ENCODE peak calls at places on chromosomes 3 and 15, in four cellular contexts. Z is stimulated activated CD8-positive, alpha-beta memory T cell treated with anti-CD3 and anti-CD28 coated beads, Interleukin-15, amount 100 ng/mL, for 24 hours; Y is activated CD4-positive, CD25-positive, alpha-beta regulatory T cell; W is BE2C. G is an unnamed sample.

GRCh38 chr3:107740992-107741896 is 218.5 kb downstream of the BBX start:
- DNase-seq in W (no peak), Y (no peak), Z (no peak), G (no peak)

GRCh38 chr15:25793354-25794050 is 69.6 kb downstream of the ATP10A start:
- DNase-seq in Y (no peak), W (no peak), Z (no peak), G (no peak)

GRCh38 chr15:29126208-29126536 is 143.4 kb downstream of the NSMCE3 start:
- DNase-seq in Y (no peak), Z (no peak), W (peak), G (no peak)

GRCh38 chr3:37338500-37338899 is 164.1 kb upstream of the LRRFIP2 start:
- DNase-seq in Y (no peak), Z (no peak), W (no peak), G (no peak)

GRCh38 chr3:71489315-71489761 is 94.2 kb downstream of the FOXP1 start:
- DNase-seq in Z (no peak), W (no peak), Y (peak), G (no peak)

GRCh38 chr15:58520936-58521292 is 89.1 kb downstream of the LIPC start:
- DNase-seq in Z (no peak), Y (no peak), W (no peak), G (no peak)

GRCh38 chr3:197552198-197552597 is 3.6 kb downstream of the BDH1 start:
- DNase-seq in W (no peak), Z (no peak), Y (no peak), G (no peak)

GRCh38 chr3:66962624-66963023 is 35.5 kb upstream of the KBTBD8 start:
- DNase-seq in W (no peak), Z (no peak), Y (no peak), G (no peak)

GRCh38 chr3:129345971-129346370 is 67.3 kb downstream of the HMCES start:
- DNase-seq in W (no peak), Z (no peak), Y (no peak), G (no peak)

GRCh38 chr3:159858650-159859049 is 130.0 kb upstream of the IL12A start:
- DNase-seq in Y (no peak), W (no peak), Z (no peak), G (no peak)

GRCh38 chr15:54150255-54150654 is 172.0 kb downstream of the UNC13C start:
- DNase-seq in W (peak), Y (no peak), Z (no peak), G (no peak)

GRCh38 chr3:37989821-37990480 is 635 bp upstream of the VILL start:
- DNase-seq in W (no peak), Z (no peak), Y (no peak), G (no peak)

GRCh38 chr15:73959012-73959581 is 32.8 kb downstream of the LOXL1 start:
- DNase-seq in W (no peak), Z (no peak), Y (no peak), G (no peak)

GRCh38 chr15:85671156-85671555 is 123.6 kb downstream of the KLHL25 start:
- DNase-seq in Z (no peak), W (no peak), Y (no peak), G (no peak)

GRCh38 chr3:41682996-41683395 is 278.9 kb downstream of the ULK4 start:
- DNase-seq in W (no peak), Y (no peak), Z (no peak), G (no peak)

GRCh38 chr15:64134322-64134829 is 17.2 kb upstream of the SNX22 start:
- DNase-seq in W (peak), Z (no peak), Y (no peak), G (no peak)

GRCh38 chr3:55267206-55267930 is 219.7 kb downstream of the WNT5A start:
- DNase-seq in W (no peak), Z (no peak), Y (no peak), G (no peak)

GRCh38 chr3:43759297-43759782 is 68.6 kb downstream of the ABHD5 start:
- DNase-seq in Z (no peak), Y (no peak), W (no peak), G (no peak)

GRCh38 chr3:125589743-125590142 is 5.6 kb downstream of the OSBPL11 start:
- DNase-seq in Y (no peak), W (no peak), Z (no peak), G (no peak)

G was measured in NCI-H748 treated with DMSO at 0.1 percent for 48 hours.